ENCODE peak calls at places on chromosomes 11 and 22, in eight cellular contexts. R is nephron progenitor cell, G is glutamatergic neuron, S is epithelial cell of esophagus, C is astrocyte of the spinal cord, F is fibroblast of mammary gland, A is IMR-90, Y is right lobe of liver. E is an unnamed sample.

GRCh38 chr11:97684486-97685439 is 1295.0 kb downstream of the JRKL start:
- DNase-seq in A (no peak), Y (no peak), G (no peak), R (no peak), F (no peak), C (no peak), S (no peak), E (no peak)

GRCh38 chr11:2929511-2929879 is 275 bp upstream of the PHLDA2 start:
- DNase-seq in F (peak; percentile 70), Y (peak; percentile 60), C (peak; percentile 83), S (peak; percentile 87), G (no peak), A (peak; percentile 72), R (peak; percentile 51), E (no peak)

GRCh38 chr11:112523477-112523876 is 262.8 kb upstream of the PLET1 start:
- DNase-seq in R (peak; percentile 29), A (no peak), Y (no peak), C (peak; percentile 3), G (no peak), F (peak; percentile 5), S (no peak), E (no peak)

GRCh38 chr22:29155966-29156365 is 49.7 kb upstream of the EMID1 start:
- DNase-seq in F (no peak), C (no peak), G (no peak), R (no peak), A (no peak), Y (no peak), S (no peak), E (no peak)

GRCh38 chr11:11220786-11221185 is 132.3 kb downstream of the CSNK2A3 start:
- DNase-seq in A (no peak), R (no peak), C (no peak), G (no peak), S (peak; percentile 90), Y (no peak), F (no peak), E (no peak)

GRCh38 chr11:61529537-61530225 is 21.1 kb downstream of the LRRC10B start:
- DNase-seq in C (no peak), R (no peak), S (no peak), A (no peak), Y (peak; percentile 90), G (no peak), F (peak; percentile 59), E (no peak)

GRCh38 chr22:40224702-40225101 is 47.0 kb downstream of the TNRC6B start:
- DNase-seq in C (no peak), S (peak; percentile 41), R (no peak), F (peak; percentile 25), Y (no peak), G (no peak), A (peak; percentile 6), E (no peak)

GRCh38 chr11:91160661-91161060 is 937.8 kb upstream of the CHORDC1 start:
- DNase-seq in G (no peak), C (no peak), A (no peak), R (no peak), S (peak; percentile 36), F (no peak), Y (no peak), E (no peak)

GRCh38 chr11:1285316-1285744 is 24.1 kb downstream of the TOLLIP start:
- DNase-seq in G (no peak), C (no peak), A (no peak), Y (peak; percentile 42), F (no peak), S (no peak), R (no peak), E (no peak)

GRCh38 chr11:119993732-119994131 is 144.2 kb downstream of the TRIM29 start:
- DNase-seq in C (no peak), Y (no peak), R (no peak), S (peak; percentile 49), G (no peak), F (no peak), A (no peak), E (no peak)

GRCh38 chr11:40292636-40293585 is 1166.5 kb downstream of the LRRC4C start:
- DNase-seq in R (peak; percentile 35), G (peak; percentile 33), F (no peak), Y (peak; percentile 47), S (no peak), C (no peak), A (no peak), E (no peak)

GRCh38 chr11:64318694-64319420 is 936 bp downstream of the PRDX5 start:
- DNase-seq in A (no peak), Y (no peak), R (no peak), G (no peak), C (no peak), F (no peak), S (no peak), E (no peak)

GRCh38 chr11:16606784-16607674 is 131.4 kb upstream of the C11orf58 start:
- DNase-seq in S (peak; percentile 43), R (peak; percentile 71), F (no peak), Y (peak; percentile 62), C (peak; percentile 30), G (peak; percentile 50), A (peak; percentile 41), E (peak; percentile 74)

GRCh38 chr11:134856371-134856971 is 444.4 kb upstream of the B3GAT1 start:
- DNase-seq in C (no peak), G (no peak), S (no peak), F (no peak), Y (no peak), R (no peak), A (no peak), E (no peak)

GRCh38 chr22:50061141-50061823 is 3.2 kb upstream of the TTLL8 start:
- DNase-seq in Y (peak; percentile 47), R (no peak), G (no peak), F (no peak), C (no peak), A (no peak), S (no peak), E (no peak)

GRCh38 chr11:114818382-114818781 is 140.1 kb downstream of the NXPE2 start:
- DNase-seq in G (no peak), C (no peak), F (no peak), R (no peak), Y (no peak), S (no peak), A (no peak), E (no peak)

GRCh38 chr11:114822038-114822437 is 143.7 kb downstream of the NXPE2 start:
- DNase-seq in A (no peak), G (no peak), F (no peak), S (no peak), Y (no peak), C (no peak), R (no peak), E (no peak)

GRCh38 chr11:114819028-114819427 is 140.7 kb downstream of the NXPE2 start:
- DNase-seq in S (no peak), Y (no peak), A (no peak), G (no peak), R (no peak), C (no peak), F (peak; percentile 7), E (no peak)

GRCh38 chr11:114821626-114822025 is 143.3 kb downstream of the NXPE2 start:
- DNase-seq in C (no peak), Y (no peak), G (peak; percentile 30), S (peak; percentile 6), A (peak; percentile 17), F (peak; percentile 1), R (no peak), E (no peak)

GRCh38 chr11:114820621-114821020 is 142.3 kb downstream of the NXPE2 start:
- DNase-seq in S (no peak), G (no peak), F (no peak), C (no peak), Y (no peak), A (no peak), R (no peak), E (no peak)
- TF ChIP-seq CTCF in S (no peak), G (no peak), F (no peak), C (no peak), Y (no peak), A (no peak), R (no peak), E (no peak)

GRCh38 chr11:20759541-20759940 is 90.2 kb downstream of the NELL1 start:
- DNase-seq in G (no peak), F (no peak), A (no peak), C (no peak), S (no peak), Y (no peak), R (no peak), E (no peak)

DNA sequence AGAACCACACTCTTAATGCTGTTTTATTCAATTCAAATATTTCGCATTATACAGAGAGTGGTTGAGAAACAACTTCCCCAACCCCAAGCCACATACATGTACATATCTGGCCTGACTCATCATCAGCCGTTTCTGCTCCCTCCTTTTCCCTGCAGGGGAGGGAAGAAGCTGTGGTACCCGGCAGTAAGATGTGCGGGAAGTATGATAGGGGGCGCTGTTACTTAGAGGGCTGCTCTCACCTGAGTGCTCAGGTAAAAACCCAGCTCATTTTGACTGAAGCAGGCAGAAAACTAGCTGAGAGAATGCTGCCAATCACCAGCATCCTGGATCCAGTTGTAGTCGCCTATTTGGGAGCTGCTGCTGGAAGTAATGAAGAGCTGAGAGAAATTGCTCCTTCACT is 85.6 kb downstream of the NELL1 start:
- DNase-seq in F (no peak), S (peak; percentile 46), G (no peak), R (no peak), A (no peak), C (no peak), Y (no peak), E (no peak)
- TF ChIP-seq CTCF in F (no peak), S (no peak), G (peak; percentile 25), R (peak; percentile 10), A (no peak), C (no peak), Y (no peak), E (peak; percentile 33)

GRCh38 chr11:106263527-106263926 is 186.1 kb downstream of the AASDHPPT start:
- DNase-seq in F (no peak), S (no peak), G (no peak), C (no peak), R (no peak), A (no peak), Y (no peak), E (no peak)

GRCh38 chr11:106262852-106263251 is 185.4 kb downstream of the AASDHPPT start:
- DNase-seq in C (no peak), F (no peak), G (no peak), Y (no peak), A (no peak), R (no peak), S (no peak), E (no peak)
- TF ChIP-seq CTCF in C (no peak), F (no peak), G (no peak), Y (no peak), A (no peak), R (no peak), S (no peak), E (no peak)

GRCh38 chr22:36540867-36541642 is 12.1 kb upstream of the EIF3D start:
- DNase-seq in G (no peak), C (peak; percentile 6), Y (peak; percentile 11), R (no peak), A (no peak), F (no peak), S (no peak), E (no peak)
- TF ChIP-seq CTCF in G (no peak), C (no peak), Y (no peak), R (no peak), A (no peak), F (no peak), S (no peak), E (no peak)

DNA sequence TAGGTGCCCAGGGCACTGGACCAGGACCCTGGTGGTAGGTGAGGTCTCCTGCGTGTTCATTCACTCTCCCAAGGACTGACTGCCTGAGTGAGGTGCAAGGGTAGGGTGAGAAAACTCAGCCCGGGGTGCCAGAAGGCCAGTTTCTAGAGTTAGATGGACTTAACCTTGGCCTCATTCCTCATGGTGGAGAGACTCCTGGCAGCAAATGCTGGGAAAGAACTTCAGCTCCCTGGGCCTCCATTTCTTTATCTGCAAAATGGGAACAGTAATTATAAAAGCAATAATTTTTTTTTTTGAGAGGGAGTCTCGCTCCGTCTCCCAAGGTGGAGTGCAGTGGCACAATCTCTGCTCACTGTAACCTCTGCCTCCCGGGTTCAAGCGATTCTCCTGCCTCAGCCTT is 47.7 kb downstream of the TRIOBP start:
- DNase-seq in C (no peak), G (no peak), R (no peak), F (no peak), S (no peak), A (no peak), Y (no peak), E (no peak)
- TF ChIP-seq CTCF in C (peak; percentile 8), G (no peak), R (no peak), F (no peak), S (no peak), A (no peak), Y (no peak), E (peak; percentile 20)